ENCODE peak calls at places on chromosome 13, in eight cellular contexts. One of them, this sample, is unnamed.

GRCh38 chr13:28582225-28582891 is 76.6 kb upstream of the POMP start:
- DNase-seq in choroid plexus epithelial cell: peak; percentile 64
- DNase-seq in B cell: no peak
- DNase-seq in keratinocyte: no peak
- DNase-seq in osteocyte: no peak
- DNase-seq in neural progenitor cell: no peak
- DNase-seq in Panc1: no peak
- DNase-seq in HFFc6: no peak
- DNase-seq in this sample: no peak

GRCh38 chr13:24865158-24865557 is 101.2 kb downstream of the RNF17 start:
- DNase-seq in osteocyte: no peak
- DNase-seq in choroid plexus epithelial cell: peak; percentile 42
- DNase-seq in HFFc6: peak; percentile 9
- DNase-seq in keratinocyte: no peak
- DNase-seq in B cell: no peak
- DNase-seq in Panc1: no peak
- DNase-seq in neural progenitor cell: no peak
- DNase-seq in this sample: no peak

GRCh38 chr13:98576963-98577822 is at the start of gene STK24:
- DNase-seq in B cell: peak; percentile 53
- DNase-seq in neural progenitor cell: peak; percentile 92
- DNase-seq in keratinocyte: no peak
- DNase-seq in HFFc6: peak; percentile 64
- DNase-seq in choroid plexus epithelial cell: peak; percentile 85
- DNase-seq in Panc1: no peak
- DNase-seq in osteocyte: peak; percentile 91
- DNase-seq in this sample: peak; percentile 72

GRCh38 chr13:71137106-71137505 is 729.9 kb downstream of the DACH1 start:
- DNase-seq in B cell: no peak
- DNase-seq in keratinocyte: no peak
- DNase-seq in HFFc6: no peak
- DNase-seq in neural progenitor cell: no peak
- DNase-seq in Panc1: no peak
- DNase-seq in osteocyte: no peak
- DNase-seq in choroid plexus epithelial cell: no peak
- DNase-seq in this sample: no peak

GRCh38 chr13:97851269-97851668 is 102.2 kb upstream of the IPO5 start:
- DNase-seq in keratinocyte: no peak
- DNase-seq in HFFc6: no peak
- DNase-seq in Panc1: no peak
- DNase-seq in osteocyte: no peak
- DNase-seq in neural progenitor cell: no peak
- DNase-seq in choroid plexus epithelial cell: no peak
- DNase-seq in B cell: no peak
- DNase-seq in this sample: no peak

GRCh38 chr13:92547256-92547655 is 679.4 kb upstream of the GPC6 start:
- DNase-seq in B cell: no peak
- DNase-seq in choroid plexus epithelial cell: peak; percentile 69
- DNase-seq in HFFc6: no peak
- DNase-seq in Panc1: no peak
- DNase-seq in osteocyte: no peak
- DNase-seq in neural progenitor cell: no peak
- DNase-seq in keratinocyte: no peak
- DNase-seq in this sample: no peak

GRCh38 chr13:29901714-29902631 is 51.6 kb upstream of the UBL3 start:
- DNase-seq in B cell: no peak
- DNase-seq in osteocyte: peak; percentile 85
- DNase-seq in Panc1: no peak
- DNase-seq in keratinocyte: no peak
- DNase-seq in neural progenitor cell: no peak
- DNase-seq in choroid plexus epithelial cell: peak; percentile 99
- DNase-seq in HFFc6: peak; percentile 83
- DNase-seq in this sample: peak; percentile 66

GRCh38 chr13:49814551-49815270 is 22.2 kb upstream of the KPNA3 start:
- DNase-seq in keratinocyte: no peak
- DNase-seq in osteocyte: no peak
- DNase-seq in Panc1: no peak
- DNase-seq in choroid plexus epithelial cell: no peak
- DNase-seq in B cell: no peak
- DNase-seq in HFFc6: no peak
- DNase-seq in neural progenitor cell: no peak
- DNase-seq in this sample: no peak

GRCh38 chr13:47794963-47795362 is 206.1 kb downstream of the SUCLA2 start:
- DNase-seq in keratinocyte: no peak
- DNase-seq in B cell: no peak
- DNase-seq in osteocyte: no peak
- DNase-seq in Panc1: no peak
- DNase-seq in choroid plexus epithelial cell: peak; percentile 59
- DNase-seq in neural progenitor cell: no peak
- DNase-seq in HFFc6: no peak
- DNase-seq in this sample: no peak

GRCh38 chr13:113924184-113924583 is 49.7 kb downstream of the C13orf46 start:
- DNase-seq in keratinocyte: no peak
- DNase-seq in Panc1: no peak
- DNase-seq in neural progenitor cell: no peak
- DNase-seq in osteocyte: no peak
- DNase-seq in choroid plexus epithelial cell: no peak
- DNase-seq in HFFc6: no peak
- DNase-seq in B cell: no peak
- DNase-seq in this sample: no peak

GRCh38 chr13:91657283-91657682 is 258.9 kb downstream of the GPC5 start:
- DNase-seq in osteocyte: no peak
- DNase-seq in B cell: no peak
- DNase-seq in HFFc6: no peak
- DNase-seq in keratinocyte: no peak
- DNase-seq in neural progenitor cell: no peak
- DNase-seq in choroid plexus epithelial cell: no peak
- DNase-seq in Panc1: no peak
- DNase-seq in this sample: no peak

GRCh38 chr13:71979616-71980015 is 112.6 kb upstream of the DACH1 start:
- DNase-seq in choroid plexus epithelial cell: peak; percentile 25
- DNase-seq in HFFc6: no peak
- DNase-seq in osteocyte: no peak
- DNase-seq in keratinocyte: no peak
- DNase-seq in B cell: no peak
- DNase-seq in neural progenitor cell: peak; percentile 30
- DNase-seq in Panc1: no peak
- DNase-seq in this sample: no peak

GRCh38 chr13:110957181-110957884 is 42.5 kb upstream of the ANKRD10 start:
- DNase-seq in keratinocyte: no peak
- DNase-seq in choroid plexus epithelial cell: peak; percentile 37
- DNase-seq in osteocyte: peak; percentile 53
- DNase-seq in Panc1: no peak
- DNase-seq in B cell: no peak
- DNase-seq in HFFc6: peak; percentile 29
- DNase-seq in neural progenitor cell: no peak
- DNase-seq in this sample: no peak

GRCh38 chr13:37690361-37690760 is 91.8 kb upstream of the POSTN start:
- DNase-seq in neural progenitor cell: no peak
- DNase-seq in B cell: no peak
- DNase-seq in Panc1: no peak
- DNase-seq in HFFc6: no peak
- DNase-seq in keratinocyte: no peak
- DNase-seq in osteocyte: no peak
- DNase-seq in choroid plexus epithelial cell: no peak
- DNase-seq in this sample: no peak

GRCh38 chr13:75482070-75482819 is at the start of gene TBC1D4:
- DNase-seq in neural progenitor cell: peak; percentile 97
- DNase-seq in B cell: peak; percentile 75
- DNase-seq in Panc1: peak; percentile 52
- DNase-seq in HFFc6: peak; percentile 88
- DNase-seq in osteocyte: peak; percentile 96
- DNase-seq in choroid plexus epithelial cell: peak; percentile 92
- DNase-seq in keratinocyte: no peak
- DNase-seq in this sample: peak; percentile 89

GRCh38 chr13:29817604-29818378 is 32.6 kb downstream of the UBL3 start:
- DNase-seq in HFFc6: peak; percentile 35
- DNase-seq in Panc1: no peak
- DNase-seq in osteocyte: no peak
- DNase-seq in B cell: no peak
- DNase-seq in choroid plexus epithelial cell: no peak
- DNase-seq in neural progenitor cell: no peak
- DNase-seq in keratinocyte: no peak
- DNase-seq in this sample: no peak

GRCh38 chr13:75870397-75870801 is 234.3 kb downstream of the LMO7 start:
- DNase-seq in keratinocyte: no peak
- DNase-seq in B cell: no peak
- DNase-seq in choroid plexus epithelial cell: peak; percentile 32
- DNase-seq in osteocyte: no peak
- DNase-seq in Panc1: peak; percentile 13
- DNase-seq in HFFc6: no peak
- DNase-seq in neural progenitor cell: peak; percentile 37
- DNase-seq in this sample: no peak

GRCh38 chr13:32174366-32174765 is 140.8 kb downstream of the ZAR1L start:
- DNase-seq in Panc1: no peak
- DNase-seq in choroid plexus epithelial cell: no peak
- DNase-seq in HFFc6: no peak
- DNase-seq in neural progenitor cell: no peak
- DNase-seq in osteocyte: no peak
- DNase-seq in B cell: no peak
- DNase-seq in keratinocyte: no peak
- DNase-seq in this sample: no peak

GRCh38 chr13:113458218-113459065 is 5.2 kb upstream of the ADPRHL1 start:
- DNase-seq in osteocyte: peak; percentile 84
- DNase-seq in choroid plexus epithelial cell: peak; percentile 90
- DNase-seq in keratinocyte: no peak
- DNase-seq in B cell: no peak
- DNase-seq in Panc1: no peak
- DNase-seq in neural progenitor cell: peak; percentile 57
- DNase-seq in HFFc6: no peak
- DNase-seq in this sample: no peak

GRCh38 chr13:61144301-61144700 is 271.3 kb downstream of the PCDH20 start:
- DNase-seq in Panc1: no peak
- DNase-seq in B cell: no peak
- DNase-seq in neural progenitor cell: no peak
- DNase-seq in choroid plexus epithelial cell: no peak
- DNase-seq in osteocyte: no peak
- DNase-seq in HFFc6: no peak
- DNase-seq in keratinocyte: no peak
- DNase-seq in this sample: no peak

GRCh38 chr13:73171926-73172325 is 113.1 kb downstream of the KLF5 start:
- DNase-seq in neural progenitor cell: no peak
- DNase-seq in Panc1: no peak
- DNase-seq in choroid plexus epithelial cell: peak; percentile 47
- DNase-seq in osteocyte: no peak
- DNase-seq in keratinocyte: no peak
- DNase-seq in B cell: no peak
- DNase-seq in HFFc6: peak; percentile 23
- DNase-seq in this sample: no peak
- TF ChIP-seq CTCF in neural progenitor cell: peak; percentile 5
- TF ChIP-seq CTCF in Panc1: no peak
- TF ChIP-seq CTCF in choroid plexus epithelial cell: peak; percentile 16
- TF ChIP-seq CTCF in osteocyte: no peak
- TF ChIP-seq CTCF in keratinocyte: peak; percentile 6
- TF ChIP-seq CTCF in B cell: no peak
- TF ChIP-seq CTCF in HFFc6: peak; percentile 43
- TF ChIP-seq CTCF in this sample: no peak

GRCh38 chr13:19959141-19959830 is 759 bp downstream of the ZMYM2 start:
- DNase-seq in keratinocyte: no peak
- DNase-seq in neural progenitor cell: peak; percentile 81
- DNase-seq in Panc1: no peak
- DNase-seq in osteocyte: peak; percentile 87
- DNase-seq in B cell: peak; percentile 72
- DNase-seq in choroid plexus epithelial cell: peak; percentile 51
- DNase-seq in HFFc6: peak; percentile 24
- DNase-seq in this sample: peak; percentile 63
- TF ChIP-seq CTCF in keratinocyte: peak; percentile 18
- TF ChIP-seq CTCF in neural progenitor cell: no peak
- TF ChIP-seq CTCF in Panc1: no peak
- TF ChIP-seq CTCF in osteocyte: no peak
- TF ChIP-seq CTCF in B cell: no peak
- TF ChIP-seq CTCF in choroid plexus epithelial cell: peak; percentile 33
- TF ChIP-seq CTCF in HFFc6: no peak
- TF ChIP-seq CTCF in this sample: no peak

DNA sequence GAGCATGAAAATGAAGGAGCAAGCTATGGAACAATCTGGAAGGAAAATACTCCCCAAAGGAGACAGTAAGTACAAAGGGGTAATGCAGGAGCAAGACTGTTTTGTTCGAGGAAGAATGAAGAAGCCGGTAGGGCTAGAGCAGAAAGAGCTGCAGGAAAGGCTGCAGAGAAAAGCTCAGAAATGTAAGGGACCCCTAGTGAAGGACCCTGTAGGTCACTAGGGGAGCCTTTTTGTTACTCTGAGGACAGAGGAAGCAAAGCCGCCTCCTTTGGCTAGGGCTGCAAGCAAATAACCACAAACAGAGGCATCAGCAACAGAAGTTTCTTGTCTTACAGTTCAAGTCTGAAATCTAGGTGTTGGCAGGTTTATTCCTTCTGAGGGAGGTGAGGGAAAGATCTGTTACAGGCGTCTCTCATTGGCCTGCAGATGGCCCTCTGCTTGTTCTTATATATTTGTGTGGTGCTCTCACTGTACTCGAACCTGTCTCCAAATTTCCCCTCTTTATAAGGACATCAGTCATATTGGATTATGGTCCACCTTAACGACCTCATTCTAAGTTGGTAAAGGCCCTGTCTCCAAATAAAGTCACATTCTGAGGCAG is 362.3 kb downstream of the COG6 start:
- DNase-seq in HFFc6: no peak
- DNase-seq in keratinocyte: no peak
- DNase-seq in B cell: no peak
- DNase-seq in neural progenitor cell: peak; percentile 20
- DNase-seq in osteocyte: no peak
- DNase-seq in choroid plexus epithelial cell: no peak
- DNase-seq in Panc1: no peak
- DNase-seq in this sample: no peak
- TF ChIP-seq CTCF in HFFc6: no peak
- TF ChIP-seq CTCF in keratinocyte: no peak
- TF ChIP-seq CTCF in B cell: no peak
- TF ChIP-seq CTCF in neural progenitor cell: no peak
- TF ChIP-seq CTCF in osteocyte: no peak
- TF ChIP-seq CTCF in choroid plexus epithelial cell: no peak
- TF ChIP-seq CTCF in Panc1: no peak
- TF ChIP-seq CTCF in this sample: no peak

GRCh38 chr13:100491164-100491847 is 97.3 kb downstream of the GGACT start:
- DNase-seq in keratinocyte: no peak
- DNase-seq in choroid plexus epithelial cell: peak; percentile 90
- DNase-seq in HFFc6: no peak
- DNase-seq in neural progenitor cell: no peak
- DNase-seq in B cell: no peak
- DNase-seq in Panc1: no peak
- DNase-seq in osteocyte: no peak
- DNase-seq in this sample: no peak
- TF ChIP-seq CTCF in keratinocyte: no peak
- TF ChIP-seq CTCF in choroid plexus epithelial cell: peak; percentile 32
- TF ChIP-seq CTCF in HFFc6: no peak
- TF ChIP-seq CTCF in neural progenitor cell: no peak
- TF ChIP-seq CTCF in B cell: no peak
- TF ChIP-seq CTCF in Panc1: no peak
- TF ChIP-seq CTCF in osteocyte: peak; percentile 26
- TF ChIP-seq CTCF in this sample: no peak

DNA sequence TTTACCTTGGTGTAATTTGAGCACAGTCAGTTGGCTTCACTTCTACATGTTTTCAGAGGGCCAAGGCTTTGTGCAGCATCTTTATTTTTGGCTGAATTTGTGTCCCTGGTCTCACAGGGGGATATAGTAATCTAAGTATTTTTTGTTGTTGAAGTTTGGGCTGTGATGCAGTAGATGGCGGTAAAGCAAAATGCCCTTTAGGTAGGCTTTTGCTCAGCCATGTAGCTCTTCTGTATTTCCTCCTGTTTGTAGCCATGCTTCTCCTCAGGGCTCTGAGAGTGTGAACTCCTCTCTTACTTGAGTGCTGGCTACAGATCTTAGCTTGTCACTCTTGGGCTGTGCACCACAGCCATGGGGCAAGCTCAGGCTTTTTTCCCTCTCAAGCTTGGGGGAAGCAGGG is 328.6 kb downstream of the SLITRK5 start:
- DNase-seq in HFFc6: no peak
- DNase-seq in B cell: no peak
- DNase-seq in keratinocyte: no peak
- DNase-seq in neural progenitor cell: no peak
- DNase-seq in osteocyte: no peak
- DNase-seq in choroid plexus epithelial cell: peak; percentile 27
- DNase-seq in Panc1: no peak
- DNase-seq in this sample: no peak
- TF ChIP-seq CTCF in HFFc6: no peak
- TF ChIP-seq CTCF in B cell: no peak
- TF ChIP-seq CTCF in keratinocyte: peak; percentile 17
- TF ChIP-seq CTCF in neural progenitor cell: no peak
- TF ChIP-seq CTCF in osteocyte: peak; percentile 37
- TF ChIP-seq CTCF in choroid plexus epithelial cell: peak; percentile 23
- TF ChIP-seq CTCF in Panc1: no peak
- TF ChIP-seq CTCF in this sample: no peak